ENCODE peak calls at places on chromosomes 12 and 14, in four cellular contexts. O is cardiac fibroblast; V is effector memory CD4-positive, alpha-beta T cell; N is lung. Y is an unnamed sample.

GRCh38 chr12:88958153-88958552 is 377.9 kb upstream of the KITLG start:
- DNase-seq in O (no peak), V (no peak), N (no peak), Y (no peak)

GRCh38 chr14:59425322-59425945 is 39.7 kb downstream of the GPR135 start:
- DNase-seq in O (peak; percentile 79), V (no peak), N (no peak), Y (no peak)

GRCh38 chr14:104882325-104882973 is 17.4 kb downstream of the CEP170B start:
- DNase-seq in O (no peak), V (no peak), N (peak; percentile 61), Y (peak; percentile 94)

GRCh38 chr12:91361864-91362263 is 179.2 kb upstream of the DCN start:
- DNase-seq in O (peak; percentile 76), V (no peak), N (no peak), Y (peak; percentile 17)

GRCh38 chr12:89936631-89937030 is 228.0 kb upstream of the ATP2B1 start:
- DNase-seq in O (no peak), V (no peak), N (no peak), Y (no peak)

GRCh38 chr12:15534322-15534721 is 212.0 kb downstream of the PTPRO start:
- DNase-seq in O (no peak), V (no peak), N (no peak), Y (no peak)

GRCh38 chr14:34684578-34684977 is 29.8 kb downstream of the CFL2 start:
- DNase-seq in O (peak; percentile 57), V (no peak), N (no peak), Y (no peak)

GRCh38 chr12:23684121-23684520 is 265.3 kb downstream of the SOX5 start:
- DNase-seq in O (no peak), V (no peak), N (no peak), Y (no peak)

GRCh38 chr12:49637401-49637800 is 14.0 kb downstream of the PRPF40B start:
- DNase-seq in O (no peak), V (no peak), N (no peak), Y (peak; percentile 67)

GRCh38 chr14:61460853-61461611 is 139.7 kb downstream of the PRKCH start:
- DNase-seq in O (peak; percentile 54), V (no peak), N (no peak), Y (no peak)

GRCh38 chr12:124684971-124685688 is 117.7 kb upstream of the NCOR2 start:
- DNase-seq in O (peak; percentile 74), V (no peak), N (no peak), Y (no peak)

GRCh38 chr12:60279224-60279623 is 683.4 kb downstream of the SLC16A7 start:
- DNase-seq in O (peak; percentile 55), V (no peak), N (no peak), Y (no peak)

GRCh38 chr14:90281261-90281660 is 24.9 kb downstream of the PSMC1 start:
- DNase-seq in O (peak; percentile 90), V (no peak), N (no peak), Y (no peak)

GRCh38 chr14:106556665-106557289 is 1030.4 kb downstream of the TMEM121 start:
- DNase-seq in O (peak; percentile 4), V (peak; percentile 59), N (peak; percentile 62), Y (no peak)

GRCh38 chr14:55416866-55417265 is 5.2 kb upstream of the ATG14 start:
- DNase-seq in O (peak; percentile 36), V (no peak), N (no peak), Y (peak; percentile 33)

GRCh38 chr12:52193991-52194390 is 2.2 kb upstream of the KRT80 start:
- DNase-seq in O (peak; percentile 48), V (no peak), N (no peak), Y (no peak)

GRCh38 chr14:69037790-69038448 is 58.8 kb upstream of the ACTN1 start:
- DNase-seq in O (peak; percentile 71), V (no peak), N (no peak), Y (peak; percentile 57)

GRCh38 chr14:99809376-99809775 is 16.2 kb downstream of the EML1 start:
- DNase-seq in O (peak; percentile 61), V (no peak), N (peak; percentile 48), Y (no peak)

GRCh38 chr12:130429656-130430505 is 92.2 kb downstream of the PIWIL1 start:
- DNase-seq in O (no peak), V (no peak), N (no peak), Y (no peak)

GRCh38 chr14:66045572-66046021 is 440.6 kb upstream of the CCDC196 start:
- DNase-seq in O (peak; percentile 55), V (no peak), N (no peak), Y (no peak)

GRCh38 chr14:22847661-22848341 is 11.4 kb downstream of the MMP14 start:
- DNase-seq in O (peak; percentile 71), V (no peak), N (no peak), Y (peak; percentile 54)

GRCh38 chr12:111368291-111368683 is 608 bp downstream of the PHETA1 start:
- DNase-seq in O (no peak), V (no peak), N (peak; percentile 32), Y (no peak)

GRCh38 chr14:33839193-33840076 is 111.4 kb downstream of the EGLN3 start:
- DNase-seq in O (peak; percentile 63), V (peak; percentile 45), N (peak; percentile 42), Y (peak; percentile 62)

GRCh38 chr12:131457028-131457310 is 253.9 kb upstream of the SFSWAP start:
- DNase-seq in O (no peak), V (no peak), N (no peak), Y (no peak)

GRCh38 chr14:75176142-75176820 is at the start of gene TMED10:
- DNase-seq in O (peak; percentile 93), V (peak; percentile 89), N (peak; percentile 90), Y (peak; percentile 89)

GRCh38 chr12:80862606-80863005 is 75.1 kb downstream of the LIN7A start:
- DNase-seq in O (peak; percentile 57), V (no peak), N (no peak), Y (no peak)

GRCh38 chr12:118513554-118513953 is 137.2 kb downstream of the SUDS3 start:
- DNase-seq in O (no peak), V (no peak), N (no peak), Y (no peak)

GRCh38 chr12:95976416-95976832 is 19.7 kb downstream of the HAL start:
- DNase-seq in O (peak; percentile 51), V (no peak), N (no peak), Y (no peak)

GRCh38 chr14:92665699-92666110 is 82.7 kb downstream of the LGMN start:
- DNase-seq in O (no peak), V (no peak), N (no peak), Y (peak; percentile 33)

GRCh38 chr14:44989497-44990440 is 27.8 kb downstream of the TOGARAM1 start:
- DNase-seq in O (no peak), V (no peak), N (no peak), Y (no peak)

GRCh38 chr14:69620211-69620611 is 8.8 kb downstream of the SUSD6 start:
- DNase-seq in O (no peak), V (no peak), N (no peak), Y (no peak)

GRCh38 chr12:124006582-124007170 is 33.7 kb downstream of the ZNF664 start:
- DNase-seq in O (no peak), V (no peak), N (no peak), Y (no peak)

GRCh38 chr14:32564591-32564990 is 235.5 kb downstream of the AKAP6 start:
- DNase-seq in O (peak; percentile 43), V (no peak), N (no peak), Y (no peak)

Y was measured in iPS-NIHi11.